ENCODE peak calls at places on chromosomes 6 and 20, in six cellular contexts. B, I, V, Y, P and A are unnamed samples.

GRCh38 chr6:48111143-48111506 is at the start of gene PTCHD4:
- DNase-seq in B (no peak), I (no peak), V (peak), Y (no peak), P (no peak), A (peak)

GRCh38 chr6:141677598-141678211 is 455.0 kb upstream of the GJE1 start:
- DNase-seq in B (no peak), I (no peak), V (no peak), Y (no peak), P (no peak), A (peak)

GRCh38 chr20:54026300-54027064 is 43.9 kb downstream of the BCAS1 start:
- DNase-seq in B (no peak), I (no peak), V (no peak), Y (no peak), P (no peak), A (no peak)

GRCh38 chr20:62134735-62135231 is 8.4 kb downstream of the PSMA7 start:
- DNase-seq in B (peak), I (no peak), V (peak), Y (peak), P (no peak), A (peak)

GRCh38 chr6:16770701-16771569 is 9.7 kb upstream of the ATXN1 start:
- DNase-seq in B (peak), I (peak), V (peak), Y (peak), P (peak), A (peak)

GRCh38 chr6:4812068-4812467 is 35.9 kb downstream of the CDYL start:
- DNase-seq in B (no peak), I (no peak), V (no peak), Y (no peak), P (no peak), A (no peak)

GRCh38 chr20:36385503-36385902 is 79.4 kb downstream of the DLGAP4 start:
- DNase-seq in B (no peak), I (no peak), V (no peak), Y (no peak), P (no peak), A (no peak)

GRCh38 chr20:58991720-58992119 is 10.7 kb downstream of the NELFCD start:
- DNase-seq in B (no peak), I (no peak), V (no peak), Y (no peak), P (no peak), A (no peak)

GRCh38 chr20:4681971-4682370 is 39.7 kb upstream of the PRND start:
- DNase-seq in B (no peak), I (no peak), V (peak), Y (no peak), P (no peak), A (peak)

GRCh38 chr6:24313133-24313476 is 44.8 kb downstream of the DCDC2 start:
- DNase-seq in B (no peak), I (no peak), V (no peak), Y (no peak), P (no peak), A (no peak)

GRCh38 chr6:27332692-27333641 is 20.9 kb upstream of the POM121L2 start:
- DNase-seq in B (no peak), I (no peak), V (peak), Y (no peak), P (no peak), A (peak)

GRCh38 chr6:193773-194310 is 98.4 kb upstream of the DUSP22 start:
- DNase-seq in B (no peak), I (no peak), V (no peak), Y (no peak), P (no peak), A (no peak)

GRCh38 chr6:6746334-6746969 is 157.9 kb downstream of the LY86 start:
- DNase-seq in B (no peak), I (no peak), V (no peak), Y (no peak), P (no peak), A (no peak)

GRCh38 chr6:170464524-170464979 is 88.6 kb downstream of the PSMB1 start:
- DNase-seq in B (no peak), I (no peak), V (no peak), Y (no peak), P (no peak), A (no peak)

GRCh38 chr20:53926428-53927028 is 143.9 kb downstream of the BCAS1 start:
- DNase-seq in B (no peak), I (no peak), V (no peak), Y (no peak), P (peak), A (peak)

GRCh38 chr20:34311118-34312023 is 8.2 kb upstream of the AHCY start:
- DNase-seq in B (no peak), I (no peak), V (no peak), Y (no peak), P (no peak), A (no peak)

GRCh38 chr6:30530013-30530412 is 26.3 kb downstream of the GNL1 start:
- DNase-seq in B (no peak), I (no peak), V (no peak), Y (no peak), P (no peak), A (no peak)

GRCh38 chr20:37295001-37295400 is 5.5 kb downstream of the MANBAL start:
- DNase-seq in B (no peak), I (no peak), V (peak), Y (no peak), P (no peak), A (peak)

GRCh38 chr6:158626360-158627167 is 18.0 kb downstream of the DYNLT1 start:
- DNase-seq in B (no peak), I (no peak), V (no peak), Y (no peak), P (no peak), A (no peak)

GRCh38 chr20:49270177-49270576 is 7.7 kb downstream of the ZNFX1 start:
- DNase-seq in B (no peak), I (no peak), V (no peak), Y (no peak), P (no peak), A (peak)

GRCh38 chr20:44342240-44342639 is 5.4 kb downstream of the R3HDML start:
- DNase-seq in B (no peak), I (no peak), V (no peak), Y (no peak), P (no peak), A (peak)

GRCh38 chr6:54801244-54801643 is 45.3 kb upstream of the FAM83B start:
- DNase-seq in B (no peak), I (no peak), V (no peak), Y (no peak), P (no peak), A (no peak)
- TF ChIP-seq CTCF in B (no peak), I (no peak), V (no peak), Y (no peak), P (no peak), A (no peak)

GRCh38 chr6:154996841-154997311 is 1.8 kb downstream of the TIAM2 start:
- DNase-seq in B (no peak), I (no peak), V (no peak), Y (no peak), P (no peak), A (no peak)
- H3K4me3 ChIP-seq in B (no peak), I (no peak), V (no peak), Y (no peak), P (peak), A (no peak)

GRCh38 chr20:45392733-45393132 is 14.6 kb upstream of the TP53TG5 start:
- DNase-seq in B (no peak), I (no peak), V (no peak), Y (no peak), P (no peak), A (no peak)
- TF ChIP-seq CTCF in B (no peak), I (no peak), V (no peak), Y (no peak), P (no peak), A (no peak)

DNA sequence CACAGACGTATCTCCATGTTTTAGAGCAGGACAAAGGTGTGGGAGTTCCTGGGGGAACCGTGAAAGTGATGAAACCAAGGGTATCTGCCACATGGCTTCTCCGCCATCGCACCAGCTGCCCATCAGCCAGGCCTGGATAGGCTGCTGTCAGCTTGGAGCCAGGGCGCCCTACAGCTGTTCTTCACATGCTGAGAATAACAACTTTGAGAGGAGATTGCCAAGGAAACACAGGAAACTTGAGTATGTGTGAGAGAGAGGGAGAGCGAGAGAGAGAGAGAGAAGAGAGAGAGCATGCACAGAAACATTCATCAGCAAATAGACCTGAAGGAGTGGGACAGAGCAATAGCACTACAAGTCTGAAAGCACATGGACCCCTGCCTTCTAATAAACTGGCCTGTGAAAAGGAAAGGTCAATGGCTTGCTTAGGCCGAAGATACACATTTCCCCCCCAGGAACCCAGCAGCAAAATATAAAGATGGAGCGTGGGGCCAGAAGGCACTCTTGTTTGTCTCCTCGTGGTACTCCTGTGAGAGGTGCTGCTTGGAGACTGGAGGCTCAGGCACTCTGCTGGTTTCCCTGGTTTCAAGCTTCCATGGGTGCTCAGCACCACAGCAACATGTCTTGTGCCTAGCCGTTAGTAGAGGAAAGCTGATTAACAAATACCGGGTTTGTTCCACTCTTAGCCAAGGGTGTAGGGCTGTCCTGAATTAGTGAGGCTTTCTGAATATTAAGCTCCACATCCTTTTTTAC is 53.0 kb downstream of the SNAP25 start:
- DNase-seq in B (no peak), I (no peak), V (no peak), Y (no peak), P (no peak), A (no peak)
- H3K4me3 ChIP-seq in B (no peak), I (no peak), V (no peak), Y (no peak), P (no peak), A (no peak)

DNA sequence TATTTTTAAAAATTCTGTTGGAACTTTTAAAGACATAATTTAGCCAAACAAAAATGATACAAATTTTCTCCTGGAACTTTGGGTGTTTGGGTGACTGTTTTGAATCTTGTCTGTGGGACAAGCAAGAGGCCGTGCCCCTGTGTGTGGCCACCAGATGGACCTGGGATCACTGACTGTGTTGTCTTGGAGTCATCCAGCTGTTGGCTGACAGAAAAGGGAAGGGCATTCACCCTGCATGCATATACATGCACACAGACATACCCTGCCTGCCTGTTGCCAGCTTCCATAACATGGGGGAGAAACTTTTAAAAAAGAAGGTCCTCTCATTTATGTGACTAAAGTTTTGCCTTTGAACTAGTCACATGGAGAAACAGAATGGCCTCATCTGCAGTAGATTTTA is 72.7 kb downstream of the BLOC1S5 start:
- DNase-seq in B (no peak), I (no peak), V (no peak), Y (no peak), P (no peak), A (no peak)
- TF ChIP-seq CTCF in B (no peak), I (no peak), V (no peak), Y (no peak), P (no peak), A (no peak)

GRCh38 chr6:42368156-42368555 is 83.6 kb downstream of the TRERF1 start:
- DNase-seq in B (no peak), I (no peak), V (no peak), Y (no peak), P (no peak), A (no peak)
- H3K4me3 ChIP-seq in B (no peak), I (no peak), V (no peak), Y (no peak), P (no peak), A (no peak)

GRCh38 chr6:36873612-36874011 is 991 bp downstream of the PPIL1 start:
- DNase-seq in B (no peak), I (no peak), V (no peak), Y (no peak), P (no peak), A (no peak)
- TF ChIP-seq CTCF in B (no peak), I (no peak), V (no peak), Y (no peak), P (no peak), A (peak)

GRCh38 chr6:34793877-34794276 is 2.0 kb downstream of the BLTP3A start:
- DNase-seq in B (no peak), I (no peak), V (no peak), Y (no peak), P (no peak), A (no peak)
- H3K4me3 ChIP-seq in B (no peak), I (no peak), V (no peak), Y (no peak), P (peak), A (no peak)

GRCh38 chr6:46422619-46423018 is 68.6 kb downstream of the RCAN2 start:
- DNase-seq in B (no peak), I (no peak), V (no peak), Y (no peak), P (no peak), A (no peak)
- TF ChIP-seq CTCF in B (no peak), I (no peak), V (no peak), Y (no peak), P (no peak), A (no peak)